ENCODE peak calls at places on chromosomes 4 and X, in six cellular contexts. I, E, L, R, T and P are unnamed samples. For H3K4me1, the result is how much of the 10 kb centered on the place peaks cover.

GRCh38 chr4:67545996-67546356 is 673 bp upstream of the CENPC start:
- DNase-seq in R (no peak), I (no peak), L (no peak), T (no peak), E (no peak), P (no peak)

GRCh38 chr4:35500812-35501211 is 743.5 kb downstream of the ARAP2 start:
- DNase-seq in L (no peak), I (no peak), E (no peak), T (no peak), R (no peak), P (no peak)

GRCh38 chr4:107780665-107781064 is 44.1 kb upstream of the SGMS2 start:
- DNase-seq in R (no peak), I (peak), L (no peak), E (no peak), T (no peak), P (no peak)

GRCh38 chr4:94131212-94131611 is 76.5 kb upstream of the SMARCAD1 start:
- DNase-seq in E (no peak), R (no peak), I (no peak), T (no peak), L (no peak), P (no peak)

GRCh38 chr4:25654031-25654970 is 1.4 kb upstream of the SLC34A2 start:
- DNase-seq in I (peak), L (peak), E (no peak), T (no peak), R (no peak), P (no peak)

GRCh38 chrX:74492720-74493201 is 71.5 kb downstream of the SLC16A2 start:
- DNase-seq in T (no peak), I (peak), E (no peak), L (no peak), R (no peak), P (no peak)

GRCh38 chrX:13669246-13669689 is 16.3 kb downstream of the TCEANC start:
- DNase-seq in E (no peak), I (no peak), R (peak), T (peak), L (peak), P (peak)

GRCh38 chr4:150063128-150063527 is 15.1 kb upstream of the DCLK2 start:
- DNase-seq in L (no peak), I (no peak), E (no peak), R (no peak), T (no peak), P (no peak)

GRCh38 chr4:83851261-83852084 is 315.6 kb downstream of the GPAT3 start:
- DNase-seq in R (no peak), E (no peak), T (no peak), L (no peak), I (no peak), P (no peak)

GRCh38 chr4:101018836-101019235 is 328.5 kb downstream of the PPP3CA start:
- DNase-seq in L (no peak), T (no peak), R (no peak), E (no peak), I (no peak), P (no peak)

GRCh38 chr4:147825451-147826287 is 93.8 kb downstream of the ARHGAP10 start:
- DNase-seq in R (peak), L (no peak), T (no peak), E (no peak), I (no peak), P (peak)

GRCh38 chr4:16243285-16243684 is 17.0 kb upstream of the TAPT1 start:
- DNase-seq in L (no peak), E (no peak), I (no peak), T (no peak), R (no peak), P (no peak)

GRCh38 chr4:52836120-52836519 is 26.0 kb upstream of the RASL11B start:
- DNase-seq in E (no peak), L (no peak), T (no peak), I (no peak), R (no peak), P (no peak)

GRCh38 chrX:37652589-37653271 is 32.9 kb upstream of the XK start:
- DNase-seq in L (no peak), E (no peak), I (no peak), R (no peak), T (no peak), P (no peak)

GRCh38 chr4:124745988-124746801 is 33.7 kb upstream of the ANKRD50 start:
- DNase-seq in L (no peak), T (no peak), R (peak), I (no peak), E (no peak), P (no peak)

GRCh38 chrX:39650883-39651282 is 446.9 kb downstream of the BCOR start:
- DNase-seq in R (no peak), I (no peak), L (no peak), T (no peak), E (no peak), P (no peak)

DNA sequence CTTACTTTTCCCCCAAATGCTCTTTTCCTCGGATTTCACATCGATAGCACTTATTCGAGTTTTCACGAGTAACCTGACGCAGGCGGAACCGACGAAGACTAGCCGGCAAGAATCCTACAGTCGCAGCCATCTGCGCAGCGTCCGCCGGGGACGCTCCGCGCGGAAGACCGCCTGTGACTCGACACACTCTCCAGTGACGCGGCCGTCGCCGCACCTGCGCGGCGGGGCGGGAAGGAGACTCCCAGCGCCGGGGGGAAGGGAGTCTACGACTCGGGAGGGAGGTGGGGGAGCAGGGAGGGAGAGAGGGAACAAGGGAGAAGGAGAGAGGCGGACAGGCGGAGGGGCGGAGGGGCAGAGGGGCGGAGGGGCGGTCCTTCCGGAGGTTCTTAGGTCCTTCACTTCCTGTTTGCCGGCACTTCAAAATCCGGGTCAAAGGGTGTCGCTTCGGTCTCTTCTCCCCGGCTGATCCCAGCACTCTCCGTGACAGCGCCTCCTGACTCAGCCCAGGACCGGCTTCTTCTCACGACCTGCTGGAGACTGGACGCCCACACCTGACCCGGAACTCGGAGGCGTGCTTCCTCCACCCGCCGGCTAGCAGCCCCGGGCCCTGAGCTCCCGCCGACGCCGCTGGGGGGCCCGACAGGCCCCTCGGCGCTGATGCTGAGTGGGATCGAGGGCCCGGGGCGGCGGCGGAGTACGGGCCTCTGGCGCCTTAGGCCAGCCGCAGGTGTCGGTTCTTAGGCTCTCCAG is at the start of gene USP38:
- DNase-seq in I (peak), E (peak), T (peak), L (peak), R (peak), P (peak)
- TF ChIP-seq CTCF in I (no peak), E (no peak), T (no peak), L (no peak), R (peak), P (no peak)

GRCh38 chr4:73410916-73411730 is 7.0 kb downstream of the ALB start:
- DNase-seq in R (no peak), T (no peak), I (no peak), L (no peak), E (no peak), P (no peak)

GRCh38 chr4:73414936-73415271 is 10.8 kb downstream of the ALB start:
- DNase-seq in R (no peak), I (no peak), E (no peak), T (no peak), L (no peak), P (no peak)

GRCh38 chr4:73415807-73416238 is 11.7 kb downstream of the ALB start:
- DNase-seq in R (no peak), I (no peak), T (no peak), L (no peak), E (no peak), P (no peak)

GRCh38 chr4:73411731-73412414 is 7.8 kb downstream of the ALB start:
- DNase-seq in E (no peak), T (no peak), R (no peak), I (no peak), L (no peak), P (no peak)

GRCh38 chr4:73413294-73413755 is 9.2 kb downstream of the ALB start:
- DNase-seq in T (no peak), I (no peak), R (no peak), L (no peak), E (no peak), P (no peak)
- H3K4me1 ChIP-seq in T (under half), I (under half), R (under half), L (under half), E (under half), P (under half)

GRCh38 chrX:132716006-132716405 is 227.2 kb upstream of the MBNL3 start:
- DNase-seq in I (peak), T (no peak), R (peak), E (no peak), L (no peak), P (no peak)
- TF ChIP-seq CTCF in I (peak), T (no peak), R (no peak), E (no peak), L (no peak), P (no peak)

GRCh38 chr4:88761342-88761741 is 63.7 kb upstream of the NAP1L5 start:
- DNase-seq in I (no peak), E (no peak), L (no peak), T (no peak), R (no peak), P (no peak)
- H3K4me1 ChIP-seq in I (under half), E (under half), L (under half), T (under half), R (under half), P (under half)

GRCh38 chrX:50456712-50457484 is 13.7 kb downstream of the DGKK start:
- DNase-seq in R (no peak), I (no peak), E (no peak), L (no peak), T (no peak), P (no peak)
- TF ChIP-seq CTCF in R (no peak), I (no peak), E (no peak), L (no peak), T (no peak), P (no peak)

GRCh38 chrX:19795289-19795688 is 92.1 kb downstream of the SH3KBP1 start:
- DNase-seq in E (no peak), R (no peak), L (no peak), T (no peak), I (no peak), P (no peak)
- H3K4me1 ChIP-seq in E (under half), R (under half), L (under half), T (under half), I (under half), P (under half)

DNA sequence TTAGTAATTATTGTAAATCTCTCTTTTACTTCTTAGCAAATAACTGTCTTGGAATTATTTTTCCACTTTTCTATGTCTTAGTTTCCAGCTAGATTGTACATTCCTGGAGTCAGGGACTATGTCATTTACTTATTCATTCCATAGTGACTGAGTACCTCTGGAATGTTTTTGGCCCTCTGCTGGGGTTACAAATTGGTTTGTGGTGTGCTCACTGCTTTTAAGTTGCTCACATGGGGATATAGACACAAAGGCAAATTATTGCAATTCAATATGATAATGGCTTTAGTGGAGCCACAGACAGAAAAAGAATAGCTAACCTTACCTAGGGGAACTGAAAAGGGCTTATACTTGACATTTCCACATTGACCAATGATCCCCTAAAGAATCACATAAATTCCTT is 63.7 kb upstream of the PDGFRA start:
- DNase-seq in I (no peak), T (no peak), L (no peak), R (no peak), E (no peak), P (no peak)
- TF ChIP-seq CTCF in I (no peak), T (no peak), L (no peak), R (no peak), E (no peak), P (no peak)

GRCh38 chr4:156931267-156931666 is 40.3 kb downstream of the PDGFC start:
- DNase-seq in I (no peak), T (no peak), E (no peak), R (peak), L (no peak), P (no peak)
- H3K4me1 ChIP-seq in I (under half), T (under half), E (under half), R (under half), L (under half), P (under half)

DNA sequence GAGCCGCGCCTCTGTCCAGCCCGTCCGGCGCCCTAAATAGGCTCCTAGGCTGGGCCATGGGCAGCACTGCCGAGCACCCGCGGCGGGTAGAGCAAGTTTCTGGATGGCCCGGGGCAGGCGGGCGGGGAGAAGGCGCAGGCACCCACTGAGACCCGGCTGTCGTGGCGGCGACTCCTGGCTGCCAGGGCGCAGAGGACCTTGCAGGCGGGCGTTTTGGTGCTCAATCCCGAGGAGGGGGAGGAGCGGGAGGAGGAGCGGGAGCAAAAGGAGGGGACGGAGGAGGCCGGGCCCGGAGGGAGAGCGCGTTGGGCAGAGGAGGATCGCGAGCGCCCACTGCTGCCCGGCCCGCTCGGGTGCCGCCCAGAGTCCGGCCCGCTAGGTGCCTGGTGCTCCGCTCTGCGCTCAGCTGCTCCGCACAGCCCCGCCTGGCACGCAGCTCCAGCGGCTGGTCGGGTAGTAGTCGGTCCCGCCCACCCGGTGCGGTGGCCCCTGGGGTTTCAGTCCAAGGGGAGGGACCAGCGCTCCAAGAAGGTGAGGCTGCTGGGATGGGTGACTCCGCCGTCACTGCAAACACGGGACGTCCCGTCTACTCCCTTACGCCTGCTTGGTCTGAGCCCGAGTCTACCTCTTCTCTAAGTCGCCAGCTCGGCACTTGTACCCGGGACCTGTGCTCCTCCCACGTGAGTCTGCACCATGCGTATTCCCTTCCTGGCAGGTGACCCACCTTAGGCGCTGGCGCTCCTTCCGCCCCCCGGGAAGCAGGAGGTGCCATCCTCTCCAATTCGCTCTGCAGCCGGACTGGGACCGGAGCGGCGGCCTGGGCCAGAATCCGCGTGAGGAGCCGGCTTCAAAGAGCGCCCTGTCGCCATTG is at the start of gene HS3ST1:
- DNase-seq in R (peak), I (peak), E (peak), L (peak), T (peak), P (peak)
- TF ChIP-seq CTCF in R (peak), I (peak), E (peak), L (peak), T (peak), P (peak)